ENCODE peak calls at places on chromosomes 16 and 17, in seven cellular contexts. F, Z, T, B, X, U and P are unnamed samples.

GRCh38 chr17:50266384-50267073 is 7.7 kb upstream of the TMEM92 start:
- DNase-seq in F (no peak), Z (peak; percentile 88), T (no peak), B (peak; percentile 40), X (peak; percentile 43), U (no peak), P (peak; percentile 55)

GRCh38 chr17:80751460-80752368 is 207.1 kb downstream of the RPTOR start:
- DNase-seq in F (peak; percentile 21), Z (peak; percentile 58), T (peak; percentile 30), B (no peak), X (no peak), U (peak; percentile 15), P (peak; percentile 89)

GRCh38 chr16:24332178-24332577 is 76.0 kb downstream of the CACNG3 start:
- DNase-seq in F (no peak), Z (no peak), T (no peak), B (no peak), X (no peak), U (no peak), P (no peak)

GRCh38 chr17:71613996-71614395 is 506.8 kb upstream of the SOX9 start:
- DNase-seq in F (no peak), Z (no peak), T (no peak), B (no peak), X (no peak), U (no peak), P (no peak)

GRCh38 chr17:78325076-78325712 is 34.7 kb downstream of the SOCS3 start:
- DNase-seq in F (peak; percentile 62), Z (peak; percentile 61), T (no peak), B (no peak), X (no peak), U (peak; percentile 80), P (peak; percentile 91)

GRCh38 chr17:43444223-43445008 is 39.4 kb upstream of the DHX8 start:
- DNase-seq in F (no peak), Z (peak; percentile 49), T (no peak), B (no peak), X (no peak), U (no peak), P (peak; percentile 76)

GRCh38 chr17:74449306-74449705 is 17.1 kb upstream of the CD300A start:
- DNase-seq in F (no peak), Z (no peak), T (no peak), B (no peak), X (no peak), U (no peak), P (no peak)

GRCh38 chr17:66781135-66781534 is 53.8 kb upstream of the CACNG5 start:
- DNase-seq in F (no peak), Z (no peak), T (no peak), B (peak; percentile 24), X (no peak), U (no peak), P (no peak)

GRCh38 chr17:70464995-70465394 is 295.7 kb downstream of the KCNJ2 start:
- DNase-seq in F (no peak), Z (no peak), T (no peak), B (no peak), X (no peak), U (no peak), P (no peak)

GRCh38 chr16:9854665-9855064 is 327.6 kb downstream of the GRIN2A start:
- DNase-seq in F (no peak), Z (no peak), T (no peak), B (no peak), X (no peak), U (no peak), P (no peak)
- H3K4me2 ChIP-seq in F (no peak overlapping the region), Z (no peak overlapping the region), T (no peak overlapping the region), B (no peak overlapping the region), X (no peak overlapping the region), U (no peak overlapping the region), P (no peak overlapping the region)

GRCh38 chr16:88108762-88109161 is 157.5 kb downstream of the BANP start:
- DNase-seq in F (no peak), Z (no peak), T (no peak), B (no peak), X (no peak), U (no peak), P (no peak)

GRCh38 chr16:88116121-88116900 is 165.1 kb downstream of the BANP start:
- DNase-seq in F (no peak), Z (peak; percentile 77), T (no peak), B (no peak), X (no peak), U (no peak), P (peak; percentile 85)

GRCh38 chr16:88118376-88118775 is 167.1 kb downstream of the BANP start:
- DNase-seq in F (peak; percentile 18), Z (no peak), T (no peak), B (no peak), X (no peak), U (peak; percentile 7), P (no peak)

DNA sequence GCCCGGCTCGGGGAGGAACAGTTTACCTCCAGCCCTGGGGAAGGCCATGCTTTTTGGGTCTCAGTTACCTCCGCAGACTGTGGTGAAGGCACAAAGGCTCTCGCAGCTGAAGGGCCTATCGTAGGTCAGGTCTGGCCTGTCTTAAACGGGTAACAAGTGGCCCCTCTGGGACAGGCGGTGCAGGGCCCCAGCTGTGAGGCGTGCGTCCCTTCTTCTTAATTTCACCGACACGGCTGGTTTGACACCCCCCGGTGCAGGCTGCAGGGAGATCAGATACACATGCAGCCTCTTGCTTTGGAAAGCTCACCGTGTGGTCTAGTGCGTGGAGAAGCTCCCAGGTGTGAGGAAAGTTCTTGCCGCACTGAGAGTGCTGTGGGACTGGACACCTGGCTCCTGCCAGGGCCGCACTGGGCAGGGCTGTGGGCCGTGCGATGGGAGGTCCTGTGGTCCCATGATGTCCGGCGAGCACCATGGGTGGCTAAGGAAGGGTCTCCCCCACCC is 162.4 kb downstream of the BANP start:
- DNase-seq in F (no peak), Z (no peak), T (no peak), B (no peak), X (no peak), U (no peak), P (no peak)
- H2BK5ac ChIP-seq in F (no peak overlapping the region), Z (no peak overlapping the region), T (no peak overlapping the region), B (no peak overlapping the region), X (no peak overlapping the region), U (no peak overlapping the region), P (no peak overlapping the region)

DNA sequence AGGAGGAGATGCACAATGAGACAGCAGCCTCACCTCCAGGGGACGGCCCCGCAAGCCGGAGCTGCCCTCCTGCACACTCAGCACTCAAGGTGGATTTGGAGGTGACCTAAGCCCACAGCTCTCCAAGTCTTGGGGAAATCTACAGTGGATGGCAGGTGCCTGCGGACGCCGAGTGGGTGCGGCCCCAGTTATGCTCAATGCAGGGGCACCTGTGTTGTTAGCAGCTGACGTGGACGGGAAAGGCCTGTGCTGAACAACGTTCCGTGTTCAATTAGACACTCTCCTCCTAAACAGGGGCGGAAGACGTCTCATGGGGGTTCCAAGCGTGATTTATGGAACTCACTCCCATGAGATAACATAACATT is 22.0 kb upstream of the METRNL start:
- DNase-seq in F (no peak), Z (no peak), T (no peak), B (peak; percentile 26), X (no peak), U (no peak), P (no peak)
- H3K4me2 ChIP-seq in F (no peak overlapping the region), Z (no peak overlapping the region), T (no peak overlapping the region), B (no peak overlapping the region), X (no peak overlapping the region), U (no peak overlapping the region), P (no peak overlapping the region)

GRCh38 chr17:41284043-41284442 is 8.5 kb downstream of the KRTAP9-7 start:
- DNase-seq in F (peak; percentile 16), Z (peak; percentile 41), T (no peak), B (no peak), X (no peak), U (peak; percentile 0), P (no peak)
- H2BK5ac ChIP-seq in F (no peak overlapping the region), Z (peak overlapping the region; percentile 71), T (no peak overlapping the region), B (no peak overlapping the region), X (no peak overlapping the region), U (no peak overlapping the region), P (peak overlapping the region; percentile 12)